ENCODE peak calls at places on chromosomes 7 and 10, in six cellular contexts. E, M, Y, Z, W and K are unnamed samples.

GRCh38 chr10:128884061-128884425 is 583.0 kb upstream of the MGMT start:
- DNase-seq in E (no peak), M (no peak), Y (no peak), Z (no peak), W (no peak), K (no peak)

GRCh38 chr10:12579954-12580858 is 230.9 kb downstream of the CAMK1D start:
- DNase-seq in E (no peak), M (no peak), Y (peak), Z (no peak), W (no peak), K (no peak)

GRCh38 chr7:143360788-143361551 is 1.5 kb downstream of the FAM131B start:
- DNase-seq in E (no peak), M (no peak), Y (no peak), Z (no peak), W (no peak), K (no peak)

GRCh38 chr7:27221201-27221797 is 21.3 kb upstream of the EVX1 start:
- DNase-seq in E (no peak), M (no peak), Y (no peak), Z (no peak), W (no peak), K (no peak)

GRCh38 chr10:119268871-119269506 is 61.6 kb downstream of the GRK5 start:
- DNase-seq in E (no peak), M (no peak), Y (no peak), Z (peak), W (peak), K (no peak)

GRCh38 chr7:55569269-55569663 is 3.0 kb downstream of the VOPP1 start:
- DNase-seq in E (no peak), M (no peak), Y (no peak), Z (no peak), W (no peak), K (no peak)

GRCh38 chr7:30146127-30146612 is 11.4 kb downstream of the MTURN start:
- DNase-seq in E (no peak), M (no peak), Y (no peak), Z (no peak), W (no peak), K (no peak)

GRCh38 chr10:63217120-63217605 is 84.0 kb downstream of the NRBF2 start:
- DNase-seq in E (no peak), M (peak), Y (peak), Z (no peak), W (no peak), K (peak)

GRCh38 chr7:93378131-93378530 is 146.0 kb downstream of the VPS50 start:
- DNase-seq in E (no peak), M (no peak), Y (no peak), Z (no peak), W (no peak), K (no peak)

GRCh38 chr7:157138101-157138423 is 664 bp upstream of the UBE3C start:
- DNase-seq in E (no peak), M (no peak), Y (no peak), Z (no peak), W (no peak), K (no peak)

GRCh38 chr10:42936580-42936979 is 140.3 kb upstream of the RET start:
- DNase-seq in E (peak), M (no peak), Y (no peak), Z (no peak), W (no peak), K (no peak)

GRCh38 chr7:74190259-74190658 is 16.1 kb downstream of the EIF4H start:
- DNase-seq in E (no peak), M (no peak), Y (no peak), Z (no peak), W (no peak), K (no peak)

GRCh38 chr10:17179002-17179401 is 22.5 kb downstream of the TRDMT1 start:
- DNase-seq in E (no peak), M (no peak), Y (no peak), Z (no peak), W (no peak), K (no peak)

GRCh38 chr10:98967601-98968000 is 268.1 kb downstream of the HPSE2 start:
- DNase-seq in E (no peak), M (no peak), Y (no peak), Z (no peak), W (no peak), K (no peak)

GRCh38 chr10:93463723-93464511 is 18.2 kb downstream of the MYOF start:
- DNase-seq in E (peak), M (no peak), Y (peak), Z (no peak), W (no peak), K (no peak)